ENCODE peak calls at places on chromosomes 3 and 15, in nine cellular contexts. N is D341Med; P is AG08395; A is NCI-H146; X is pons; K is stimulated activated CD4-positive, alpha-beta T cell treated with anti-CD3 and anti-CD28 coated beads, Interleukin-2, amount 100 ng/mL, for 48 hours; Q is GM23248; I is activated naive CD8-positive, alpha-beta T cell treated with anti-CD3 and anti-CD28 coated beads, Interleukin-2, amount 50 U/mL, for 24 hours; F is MG63. S is an unnamed sample.

GRCh38 chr3:101851072-101851471 is 1.8 kb downstream of the NFKBIZ start:
- DNase-seq in N (no peak), Q (peak), P (no peak), X (peak), A (no peak), K (no peak), F (no peak), I (no peak), S (no peak)

GRCh38 chr15:68409736-68410370 is 22.1 kb downstream of the ITGA11 start:
- DNase-seq in Q (no peak), A (no peak), I (no peak), N (no peak), F (no peak), X (no peak), P (no peak), K (no peak), S (no peak)

GRCh38 chr3:197298858-197299854 is 744 bp upstream of the DLG1 start:
- DNase-seq in N (peak), K (peak), A (peak), I (peak), Q (peak), F (no peak), P (no peak), X (peak), S (no peak)

GRCh38 chr3:141076821-141077571 is 25.8 kb downstream of the SPSB4 start:
- DNase-seq in Q (peak), A (peak), K (no peak), X (peak), F (peak), N (no peak), I (peak), P (peak), S (peak)

GRCh38 chr3:9721015-9721697 is 10.4 kb upstream of the BRPF1 start:
- DNase-seq in F (no peak), Q (peak), X (no peak), A (no peak), K (no peak), I (no peak), N (no peak), P (peak), S (no peak)

GRCh38 chr3:33440328-33440577 is at the start of gene UBP1:
- DNase-seq in P (no peak), K (peak), X (no peak), Q (no peak), F (no peak), I (peak), N (no peak), A (no peak), S (no peak)

GRCh38 chr3:160801386-160802118 is 45.5 kb downstream of the PPM1L start:
- DNase-seq in P (peak), I (peak), X (peak), A (no peak), F (peak), Q (peak), N (no peak), K (peak), S (no peak)

GRCh38 chr3:134392336-134392983 is 18.2 kb upstream of the AMOTL2 start:
- DNase-seq in K (no peak), I (no peak), P (no peak), X (peak), F (no peak), N (no peak), A (no peak), Q (no peak), S (no peak)

GRCh38 chr3:72171946-72172345 is 387.0 kb upstream of the PROK2 start:
- DNase-seq in Q (peak), I (no peak), N (no peak), A (no peak), K (no peak), X (peak), P (no peak), F (no peak), S (peak)

GRCh38 chr3:62587169-62587568 is 213.8 kb upstream of the FEZF2 start:
- DNase-seq in N (no peak), F (no peak), I (no peak), Q (peak), P (no peak), K (no peak), A (no peak), X (no peak), S (no peak)

GRCh38 chr3:37024092-37024491 is 30.8 kb downstream of the MLH1 start:
- DNase-seq in I (no peak), Q (peak), X (no peak), K (no peak), A (no peak), N (no peak), P (peak), F (no peak), S (no peak)

GRCh38 chr3:2098398-2099027 is at the start of gene CNTN4:
- DNase-seq in X (peak), N (peak), P (peak), K (peak), A (peak), I (peak), Q (peak), F (peak), S (no peak)

GRCh38 chr3:136954246-136954645 is 3.5 kb upstream of the IL20RB start:
- DNase-seq in I (no peak), F (no peak), Q (peak), X (no peak), N (no peak), P (no peak), K (no peak), A (no peak), S (no peak)

GRCh38 chr3:41318520-41318919 is 119.2 kb downstream of the CTNNB1 start:
- DNase-seq in K (no peak), X (no peak), Q (peak), I (no peak), P (peak), N (no peak), A (no peak), F (peak), S (no peak)

GRCh38 chr3:83523470-83524073 is 1435.2 kb upstream of the CADM2 start:
- DNase-seq in P (no peak), I (no peak), F (peak), Q (peak), N (peak), A (peak), X (peak), K (no peak), S (no peak)

GRCh38 chr3:181694805-181695660 is 16.7 kb upstream of the SOX2 start:
- DNase-seq in P (no peak), Q (peak), I (no peak), N (no peak), K (no peak), X (peak), F (no peak), A (no peak), S (peak)

GRCh38 chr3:69776926-69777581 is 37.8 kb downstream of the MITF start:
- DNase-seq in I (no peak), X (no peak), Q (peak), N (no peak), A (no peak), K (no peak), F (no peak), P (no peak), S (no peak)

GRCh38 chr15:44163370-44163769 is 31.7 kb downstream of the FRMD5 start:
- DNase-seq in F (no peak), I (no peak), Q (peak), A (no peak), P (no peak), K (no peak), X (no peak), N (no peak), S (no peak)

GRCh38 chr3:101702726-101703125 is 16.2 kb upstream of the RPL24 start:
- DNase-seq in N (no peak), Q (no peak), F (no peak), I (no peak), X (no peak), K (no peak), P (no peak), A (no peak), S (no peak)

GRCh38 chr3:52253314-52254260 is 8.0 kb downstream of the PPM1M start:
- DNase-seq in N (no peak), P (no peak), Q (peak), I (peak), F (no peak), K (peak), A (no peak), X (peak), S (no peak)

GRCh38 chr15:52107238-52107637 is 5.3 kb downstream of the BCL2L10 start:
- DNase-seq in X (no peak), I (no peak), F (no peak), P (no peak), Q (no peak), A (no peak), K (no peak), N (no peak), S (no peak)

GRCh38 chr15:31128919-31129768 is 27.6 kb upstream of the TRPM1 start:
- DNase-seq in Q (peak), F (peak), P (peak), K (peak), I (peak), A (peak), N (peak), X (peak), S (no peak)

GRCh38 chr3:38046027-38046426 is 7.0 kb downstream of the DLEC1 start:
- DNase-seq in F (no peak), X (no peak), N (no peak), A (no peak), K (no peak), P (no peak), Q (no peak), I (no peak), S (no peak)

GRCh38 chr3:14842277-14842676 is 23.5 kb downstream of the FGD5 start:
- DNase-seq in K (no peak), F (no peak), A (no peak), X (no peak), P (no peak), Q (no peak), I (no peak), N (no peak), S (no peak)

GRCh38 chr15:101206173-101206572 is 45.7 kb downstream of the CHSY1 start:
- DNase-seq in A (no peak), X (no peak), K (peak), P (peak), I (peak), F (peak), Q (peak), N (no peak), S (peak)

GRCh38 chr15:88982304-88982945 is 69.2 kb upstream of the MFGE8 start:
- DNase-seq in X (no peak), K (no peak), A (no peak), F (peak), N (no peak), I (no peak), Q (peak), P (peak), S (no peak)

GRCh38 chr3:56303508-56303907 is 164.8 kb downstream of the ERC2 start:
- DNase-seq in F (no peak), K (no peak), N (peak), A (no peak), P (peak), X (peak), Q (peak), I (no peak), S (no peak)

GRCh38 chr3:170368921-170369320 is 11.4 kb downstream of the SKIL start:
- DNase-seq in F (no peak), P (no peak), X (no peak), I (no peak), N (no peak), K (no peak), A (peak), Q (peak), S (no peak)